ENCODE peak calls at places on chromosomes 11 and 22, in five cellular contexts. One of them, this sample, is unnamed.

GRCh38 chr11:113407163-113407562 is 19.6 kb downstream of the ANKK1 start:
- DNase-seq in HCT116: no peak
- DNase-seq in PC-3: no peak
- DNase-seq in hepatocyte: no peak
- DNase-seq in OCI-LY7: no peak
- DNase-seq in this sample: no peak

GRCh38 chr11:98234698-98235097 is 786.1 kb upstream of the CNTN5 start:
- DNase-seq in hepatocyte: no peak
- DNase-seq in PC-3: no peak
- DNase-seq in OCI-LY7: no peak
- DNase-seq in HCT116: no peak
- DNase-seq in this sample: peak; percentile 45

GRCh38 chr11:101129203-101129943 is at the start of gene PGR:
- DNase-seq in OCI-LY7: no peak
- DNase-seq in HCT116: no peak
- DNase-seq in hepatocyte: peak; percentile 11
- DNase-seq in PC-3: no peak
- DNase-seq in this sample: peak; percentile 70

GRCh38 chr22:36184433-36185035 is 17.1 kb downstream of the APOL4 start:
- DNase-seq in PC-3: no peak
- DNase-seq in OCI-LY7: no peak
- DNase-seq in HCT116: no peak
- DNase-seq in hepatocyte: no peak
- DNase-seq in this sample: no peak

GRCh38 chr11:95520765-95521542 is 268.6 kb downstream of the FAM76B start:
- DNase-seq in hepatocyte: no peak
- DNase-seq in OCI-LY7: no peak
- DNase-seq in PC-3: peak; percentile 62
- DNase-seq in HCT116: no peak
- DNase-seq in this sample: no peak

GRCh38 chr11:16125796-16126195 is 230.6 kb downstream of the SOX6 start:
- DNase-seq in hepatocyte: no peak
- DNase-seq in OCI-LY7: no peak
- DNase-seq in HCT116: no peak
- DNase-seq in PC-3: no peak
- DNase-seq in this sample: no peak

GRCh38 chr11:124934862-124935547 is 842 bp downstream of the HEPACAM start:
- DNase-seq in hepatocyte: peak; percentile 20
- DNase-seq in PC-3: peak; percentile 35
- DNase-seq in OCI-LY7: no peak
- DNase-seq in HCT116: no peak
- DNase-seq in this sample: no peak

GRCh38 chr22:43587574-43587973 is 175.8 kb downstream of the MPPED1 start:
- DNase-seq in OCI-LY7: no peak
- DNase-seq in hepatocyte: no peak
- DNase-seq in HCT116: no peak
- DNase-seq in PC-3: peak; percentile 28
- DNase-seq in this sample: no peak

GRCh38 chr11:47983464-47984397 is 3.4 kb downstream of the PTPRJ start:
- DNase-seq in HCT116: no peak
- DNase-seq in hepatocyte: no peak
- DNase-seq in OCI-LY7: peak; percentile 43
- DNase-seq in PC-3: peak; percentile 67
- DNase-seq in this sample: no peak

GRCh38 chr11:131688056-131688693 is 317.8 kb downstream of the NTM start:
- DNase-seq in hepatocyte: peak; percentile 83
- DNase-seq in PC-3: peak; percentile 63
- DNase-seq in OCI-LY7: peak; percentile 46
- DNase-seq in HCT116: no peak
- DNase-seq in this sample: peak; percentile 84
- TF ChIP-seq CTCF in hepatocyte: peak; percentile 93
- TF ChIP-seq CTCF in PC-3: peak; percentile 86
- TF ChIP-seq CTCF in OCI-LY7: peak; percentile 87
- TF ChIP-seq CTCF in HCT116: peak; percentile 14
- TF ChIP-seq CTCF in this sample: peak; percentile 89

DNA sequence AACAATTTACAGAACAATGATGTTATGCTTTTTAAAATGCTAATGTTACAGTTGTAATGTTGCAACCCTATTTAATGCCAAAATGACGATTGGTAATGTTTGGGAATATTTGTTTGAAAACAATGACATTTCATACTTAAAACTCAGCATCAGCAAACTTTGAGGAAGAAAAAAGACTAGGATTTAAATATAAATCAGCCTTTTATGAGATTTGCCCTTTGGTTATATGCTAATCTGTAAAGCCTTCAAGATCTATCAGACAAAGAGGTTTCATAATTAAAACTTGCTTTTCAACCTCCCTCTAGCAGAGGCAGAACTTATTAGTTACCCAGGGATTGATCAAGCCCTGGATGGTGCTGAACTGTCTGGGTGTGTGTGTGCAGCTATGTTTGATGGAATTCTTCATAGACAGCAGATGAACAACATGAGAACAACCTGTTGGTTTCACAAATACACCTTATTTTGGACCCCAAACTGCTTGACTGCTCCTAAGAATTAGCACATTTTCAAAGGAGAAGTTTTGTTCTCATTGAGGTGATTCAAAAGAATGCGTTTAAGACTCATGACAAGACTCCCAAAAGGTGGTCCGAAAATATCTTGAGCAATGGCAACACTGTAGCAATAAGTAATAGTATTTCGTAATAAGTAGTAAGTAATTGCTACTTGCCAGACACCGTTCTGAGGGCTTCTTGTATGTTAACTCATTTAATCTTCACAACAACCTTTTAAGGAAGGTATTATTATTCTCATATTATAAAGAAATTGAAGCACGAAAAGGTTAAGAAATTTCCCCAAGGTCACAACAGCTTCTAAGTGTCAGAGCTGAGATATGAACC is 183.8 kb upstream of the SORL1-AS1 start:
- DNase-seq in hepatocyte: no peak
- DNase-seq in PC-3: no peak
- DNase-seq in HCT116: no peak
- DNase-seq in OCI-LY7: no peak
- DNase-seq in this sample: no peak
- TF ChIP-seq EZH2phosphoT487 in hepatocyte: no peak
- TF ChIP-seq EZH2phosphoT487 in PC-3: no peak
- TF ChIP-seq EZH2phosphoT487 in HCT116: no peak
- TF ChIP-seq EZH2phosphoT487 in OCI-LY7: no peak
- TF ChIP-seq EZH2phosphoT487 in this sample: no peak

DNA sequence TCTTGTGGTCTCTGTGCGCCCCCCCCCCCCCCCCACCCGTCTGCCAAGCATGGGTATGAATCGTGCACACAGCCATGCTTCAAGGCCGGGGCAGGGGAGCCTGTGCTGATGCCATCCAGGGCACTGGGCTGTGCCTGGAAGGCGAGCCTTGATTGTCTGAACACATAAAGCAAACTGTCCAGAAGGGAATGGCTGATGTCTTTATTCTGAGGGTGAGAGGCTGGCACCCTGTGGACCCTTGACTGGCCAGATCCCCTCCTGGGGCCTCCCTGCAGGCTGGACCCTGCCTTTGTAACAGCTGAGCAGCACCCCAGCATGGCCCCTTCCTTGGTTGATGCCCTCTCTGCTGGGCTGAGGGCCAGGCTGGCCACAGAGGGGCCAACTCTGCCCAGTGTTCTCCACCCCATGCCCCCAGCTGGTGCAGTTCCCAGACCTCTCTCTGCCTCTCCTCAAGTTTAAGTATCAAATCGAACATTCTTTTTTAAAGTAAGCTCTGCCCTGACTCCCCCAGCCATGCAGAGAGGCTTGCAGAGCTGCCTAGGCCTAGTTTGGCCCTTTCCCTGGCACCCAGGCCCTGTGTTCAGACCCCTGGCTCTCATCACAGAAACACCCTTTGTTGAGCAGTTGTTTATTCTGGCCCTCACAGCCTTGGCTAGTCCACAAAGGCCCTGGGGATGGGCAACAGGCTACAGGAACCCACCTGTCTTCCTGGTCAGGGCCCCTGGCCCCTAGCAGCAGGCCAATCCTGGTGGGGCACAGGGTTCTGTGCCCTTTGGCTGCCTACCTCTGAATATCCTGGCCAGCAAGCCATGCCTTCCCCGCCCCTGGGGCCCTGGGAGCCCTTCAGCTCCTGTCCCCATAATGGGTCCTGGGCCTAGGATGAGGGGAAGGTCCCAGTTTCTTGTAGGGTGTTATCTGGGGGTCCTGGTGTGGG is 3.9 kb upstream of the RANBP1 start:
- DNase-seq in HCT116: no peak
- DNase-seq in OCI-LY7: no peak
- DNase-seq in hepatocyte: no peak
- DNase-seq in PC-3: no peak
- DNase-seq in this sample: no peak
- TF ChIP-seq CTCF in HCT116: no peak
- TF ChIP-seq CTCF in OCI-LY7: no peak
- TF ChIP-seq CTCF in hepatocyte: no peak
- TF ChIP-seq CTCF in PC-3: no peak
- TF ChIP-seq CTCF in this sample: no peak

GRCh38 chr11:23359297-23359696 is 499.0 kb upstream of the CCDC179 start:
- DNase-seq in hepatocyte: peak; percentile 64
- DNase-seq in HCT116: no peak
- DNase-seq in PC-3: peak; percentile 78
- DNase-seq in OCI-LY7: no peak
- DNase-seq in this sample: no peak
- TF ChIP-seq EZH2phosphoT487 in hepatocyte: no peak
- TF ChIP-seq EZH2phosphoT487 in HCT116: no peak
- TF ChIP-seq EZH2phosphoT487 in PC-3: no peak
- TF ChIP-seq EZH2phosphoT487 in OCI-LY7: no peak
- TF ChIP-seq EZH2phosphoT487 in this sample: no peak

DNA sequence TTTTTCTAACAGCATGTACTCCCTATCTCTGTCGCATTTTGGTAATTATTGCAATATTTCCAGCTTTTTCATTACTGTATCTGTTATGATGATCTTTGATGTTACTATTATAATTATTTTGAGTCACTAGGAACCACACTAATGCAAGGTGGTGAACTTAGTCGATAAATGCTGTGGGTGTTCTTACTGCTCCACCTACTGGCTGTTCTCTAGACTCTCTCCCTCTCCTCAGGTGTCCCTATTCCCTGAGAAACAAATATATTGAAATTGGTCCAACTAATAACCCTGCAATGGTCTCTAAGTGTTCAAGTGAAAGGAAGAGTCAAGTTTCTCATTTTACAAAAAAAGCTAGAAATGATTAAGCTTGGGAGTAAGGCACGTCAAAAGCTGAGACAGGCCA is 10.5 kb downstream of the ARL14EP start:
- DNase-seq in PC-3: peak; percentile 39
- DNase-seq in OCI-LY7: peak; percentile 31
- DNase-seq in HCT116: no peak
- DNase-seq in hepatocyte: peak; percentile 36
- DNase-seq in this sample: peak; percentile 15
- TF ChIP-seq CTCF in PC-3: peak; percentile 66
- TF ChIP-seq CTCF in OCI-LY7: peak; percentile 80
- TF ChIP-seq CTCF in HCT116: peak; percentile 10
- TF ChIP-seq CTCF in hepatocyte: peak; percentile 55
- TF ChIP-seq CTCF in this sample: peak; percentile 61

DNA sequence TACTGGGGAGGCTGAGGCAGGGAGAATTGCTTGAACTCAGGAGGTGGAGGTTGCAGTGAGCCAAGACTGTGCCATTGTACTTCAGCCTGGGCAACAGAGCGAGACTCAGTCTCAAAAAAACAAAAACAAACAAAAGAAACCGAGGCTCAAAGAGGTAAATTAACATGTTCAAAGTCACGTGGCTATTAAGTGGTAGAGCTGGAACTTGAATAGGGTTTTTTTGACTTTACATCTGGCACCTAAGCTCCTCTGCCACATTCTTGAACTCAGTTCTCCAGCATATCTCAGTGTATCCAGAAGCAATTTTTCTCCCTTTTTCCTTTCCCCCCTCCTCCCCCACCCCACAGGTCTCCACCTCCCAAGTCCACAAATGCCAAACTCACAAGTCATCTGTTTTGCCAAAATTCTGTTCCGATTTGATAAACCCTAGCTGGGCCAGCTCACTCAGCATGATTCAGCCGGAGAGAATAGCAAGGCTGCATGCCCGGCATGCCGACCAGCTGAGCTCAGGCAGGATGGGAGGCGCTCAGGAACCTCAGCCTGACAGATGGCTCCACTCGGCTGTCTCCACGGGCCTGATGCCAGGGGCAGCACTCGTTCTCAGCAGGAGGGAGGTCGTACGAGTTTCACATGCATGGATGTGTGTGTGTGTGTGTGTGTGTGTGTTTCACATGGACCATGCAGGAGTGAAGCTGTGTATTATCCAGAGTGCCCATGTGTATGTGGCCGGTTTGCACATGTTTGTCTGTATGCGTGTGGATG is 63.2 kb upstream of the RRAS2 start:
- DNase-seq in HCT116: peak; percentile 45
- DNase-seq in OCI-LY7: no peak
- DNase-seq in PC-3: peak; percentile 97
- DNase-seq in hepatocyte: peak; percentile 89
- DNase-seq in this sample: peak; percentile 81
- TF ChIP-seq EZH2phosphoT487 in HCT116: no peak
- TF ChIP-seq EZH2phosphoT487 in OCI-LY7: no peak
- TF ChIP-seq EZH2phosphoT487 in PC-3: peak; percentile 40
- TF ChIP-seq EZH2phosphoT487 in hepatocyte: no peak
- TF ChIP-seq EZH2phosphoT487 in this sample: no peak

GRCh38 chr11:77468527-77468926 is 5.4 kb downstream of the PAK1 start:
- DNase-seq in PC-3: no peak
- DNase-seq in hepatocyte: no peak
- DNase-seq in OCI-LY7: no peak
- DNase-seq in HCT116: no peak
- DNase-seq in this sample: no peak
- TF ChIP-seq CTCF in PC-3: peak; percentile 24
- TF ChIP-seq CTCF in hepatocyte: no peak
- TF ChIP-seq CTCF in OCI-LY7: no peak
- TF ChIP-seq CTCF in HCT116: no peak
- TF ChIP-seq CTCF in this sample: no peak

This sample was measured in neural progenitor cell.